ENCODE peak calls at places on chromosomes 2 and 18, in five cellular contexts. X, Q, K, W and G are unnamed samples.

GRCh38 chr2:12396699-12397098 is 320.0 kb upstream of the TRIB2 start:
- DNase-seq in W (no peak), X (no peak), Q (no peak), K (no peak), G (no peak)

GRCh38 chr2:241859017-241859435 is 332 bp upstream of the PDCD1 start:
- DNase-seq in W (no peak), X (no peak), K (no peak), Q (no peak), G (no peak)

GRCh38 chr18:68177807-68178702 is 536.9 kb downstream of the TMX3 start:
- DNase-seq in K (peak), Q (no peak), X (peak), W (peak), G (peak)

GRCh38 chr2:152349416-152349815 is 14.4 kb downstream of the FMNL2 start:
- DNase-seq in Q (no peak), W (no peak), X (no peak), K (no peak), G (no peak)

GRCh38 chr18:363327-364115 is 95.7 kb upstream of the THOC1 start:
- DNase-seq in Q (no peak), W (peak), K (no peak), X (peak), G (no peak)

GRCh38 chr2:222900354-222900753 is 39.5 kb downstream of the ACSL3 start:
- DNase-seq in K (no peak), W (peak), X (peak), Q (no peak), G (no peak)

GRCh38 chr2:130824492-130825061 is 12.1 kb upstream of the ARHGEF4 start:
- DNase-seq in Q (no peak), W (peak), K (no peak), X (peak), G (peak)

GRCh38 chr2:69483696-69484095 is 46.5 kb upstream of the NFU1 start:
- DNase-seq in X (no peak), W (no peak), K (no peak), Q (peak), G (peak)

GRCh38 chr2:64952896-64953482 is 36.2 kb upstream of the SLC1A4 start:
- DNase-seq in K (no peak), Q (no peak), X (peak), W (peak), G (no peak)

GRCh38 chr2:232522014-232522854 is 2.0 kb downstream of the PRSS56 start:
- DNase-seq in W (peak), K (peak), Q (peak), X (peak), G (peak)
- H3K4me3 ChIP-seq in W (no peak), K (peak), Q (no peak), X (no peak), G (no peak)

GRCh38 chr2:178531161-178531560 is 50.9 kb downstream of the PLEKHA3 start:
- DNase-seq in Q (no peak), X (no peak), K (no peak), W (no peak), G (no peak)

GRCh38 chr2:178529194-178529593 is 48.9 kb downstream of the PLEKHA3 start:
- DNase-seq in K (no peak), X (no peak), W (no peak), Q (no peak), G (no peak)

GRCh38 chr2:178528647-178529046 is 48.4 kb downstream of the PLEKHA3 start:
- DNase-seq in X (no peak), W (no peak), Q (no peak), K (no peak), G (no peak)

GRCh38 chr2:178530128-178530527 is 49.9 kb downstream of the PLEKHA3 start:
- DNase-seq in W (no peak), K (no peak), Q (no peak), X (no peak), G (no peak)

GRCh38 chr2:178530625-178531142 is 50.4 kb downstream of the PLEKHA3 start:
- DNase-seq in X (peak), K (peak), Q (no peak), W (peak), G (no peak)
- H3K4me3 ChIP-seq in X (no peak), K (no peak), Q (no peak), W (no peak), G (no peak)

GRCh38 chr18:31043709-31044108 is 1.2 kb upstream of the DSC3 start:
- DNase-seq in K (no peak), Q (no peak), W (no peak), X (no peak), G (no peak)
- H3K4me3 ChIP-seq in K (no peak), Q (no peak), W (no peak), X (no peak), G (no peak)

DNA sequence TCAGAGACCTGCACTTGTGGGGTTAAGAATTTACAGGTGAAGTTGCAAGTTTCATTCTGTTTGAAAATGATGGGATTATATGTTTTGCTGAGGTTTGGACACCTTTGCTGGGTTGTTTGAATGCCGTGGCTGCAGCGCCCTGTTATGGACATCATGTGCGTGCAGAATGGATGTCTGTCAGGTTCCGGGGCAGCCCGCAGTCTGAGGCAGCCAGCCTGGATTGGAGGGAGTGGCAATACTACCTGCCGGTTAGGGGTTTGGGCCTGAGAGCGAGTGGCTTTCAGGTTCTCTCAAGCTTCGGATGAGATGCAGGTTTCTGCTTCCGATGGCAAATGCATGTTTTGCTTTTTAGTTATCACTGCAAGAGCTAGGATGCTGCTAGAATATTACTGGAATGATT is 1.1 kb downstream of the CASP8 start:
- DNase-seq in K (peak), Q (peak), W (no peak), X (no peak), G (no peak)
- H3K4me3 ChIP-seq in K (peak), Q (peak), W (no peak), X (no peak), G (no peak)

DNA sequence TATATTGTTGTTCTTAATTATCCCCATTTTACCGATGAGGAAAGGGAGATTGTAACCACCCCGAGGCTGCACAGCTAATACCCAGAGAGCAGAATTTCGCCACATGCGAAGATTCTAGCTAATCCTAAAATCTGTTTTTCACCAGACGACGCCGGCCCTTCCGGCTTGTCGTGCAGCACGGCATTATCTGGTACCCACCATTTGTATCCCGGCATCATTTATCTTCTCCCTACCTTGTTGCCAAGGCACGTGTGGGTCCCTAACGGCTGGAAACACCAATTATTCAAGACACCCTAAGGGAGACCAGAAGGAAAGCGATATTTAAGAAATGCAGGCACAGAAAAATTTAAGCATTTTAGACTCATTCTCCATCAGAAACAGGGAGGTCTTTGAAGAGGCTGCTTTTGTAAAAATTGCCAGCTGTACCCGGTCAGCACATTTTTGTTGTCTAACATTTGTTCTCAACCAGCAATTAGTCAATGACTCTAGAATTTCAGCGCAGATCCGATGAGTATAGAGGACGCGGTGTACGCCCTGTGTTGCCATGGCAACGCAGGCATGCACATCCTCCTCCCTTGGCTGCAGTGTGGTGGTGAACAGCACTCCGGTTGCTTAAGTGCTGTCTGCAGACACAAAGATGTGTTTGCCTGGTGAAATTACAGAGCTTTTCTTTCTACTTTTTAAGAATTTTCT is 111.6 kb downstream of the AGAP1 start:
- DNase-seq in Q (peak), W (peak), K (peak), X (peak), G (peak)
- H3K4me3 ChIP-seq in Q (no peak), W (peak), K (no peak), X (no peak), G (no peak)

GRCh38 chr2:85753035-85753524 is 711 bp upstream of the ATOH8 start:
- DNase-seq in K (no peak), W (no peak), X (no peak), Q (no peak), G (no peak)
- H3K4me3 ChIP-seq in K (peak), W (peak), X (peak), Q (peak), G (peak)